ENCODE peak calls at places on chromosome 18, in four cellular contexts. C, Z, N and Y are unnamed samples.

GRCh38 chr18:31154186-31154585 is 8.5 kb downstream of the DSC1 start:
- DNase-seq in C (no peak), Z (no peak), N (no peak), Y (no peak)

GRCh38 chr18:80157708-80158343 is 48.8 kb downstream of the ADNP2 start:
- DNase-seq in C (peak), Z (peak), N (peak), Y (peak)

GRCh38 chr18:33146009-33146408 is 294.5 kb downstream of the CCDC178 start:
- DNase-seq in C (no peak), Z (no peak), N (no peak), Y (no peak)

GRCh38 chr18:63286926-63287325 is 32.6 kb downstream of the BCL2 start:
- DNase-seq in C (no peak), Z (no peak), N (no peak), Y (no peak)

GRCh38 chr18:25111382-25112070 is 240.4 kb downstream of the ZNF521 start:
- DNase-seq in C (no peak), Z (no peak), N (no peak), Y (no peak)

GRCh38 chr18:9101730-9102390 is 639 bp upstream of the NDUFV2 start:
- DNase-seq in C (no peak), Z (no peak), N (no peak), Y (no peak)

GRCh38 chr18:71012789-71013188 is 723.9 kb downstream of the SOCS6 start:
- DNase-seq in C (no peak), Z (no peak), N (no peak), Y (no peak)

GRCh38 chr18:40864846-40865245 is 1090.2 kb upstream of the PIK3C3 start:
- DNase-seq in C (no peak), Z (no peak), N (no peak), Y (no peak)

GRCh38 chr18:48590678-48591077 is 51.8 kb downstream of the CTIF start:
- DNase-seq in C (no peak), Z (no peak), N (no peak), Y (no peak)

GRCh38 chr18:44959013-44959412 is 278.3 kb downstream of the SETBP1 start:
- DNase-seq in C (no peak), Z (no peak), N (no peak), Y (no peak)

GRCh38 chr18:75558790-75559189 is 131.3 kb upstream of the SMIM21 start:
- DNase-seq in C (no peak), Z (no peak), N (no peak), Y (no peak)

GRCh38 chr18:65659912-65660311 is 90.9 kb upstream of the CDH7 start:
- DNase-seq in C (no peak), Z (no peak), N (no peak), Y (no peak)

GRCh38 chr18:50819027-50819726 is 639 bp downstream of the MRO start:
- DNase-seq in C (peak), Z (peak), N (peak), Y (peak)

GRCh38 chr18:5527603-5528002 is 16.2 kb downstream of the EPB41L3 start:
- DNase-seq in C (peak), Z (no peak), N (no peak), Y (no peak)
- H3K27ac ChIP-seq in C (no peak), Z (peak), N (no peak), Y (no peak)

GRCh38 chr18:629303-630150 is 27.9 kb upstream of the TYMS start:
- DNase-seq in C (no peak), Z (no peak), N (no peak), Y (no peak)
- TF ChIP-seq CTCF in C (no peak), Z (no peak), N (peak), Y (no peak)

GRCh38 chr18:12882416-12882815 is 1.6 kb downstream of the PTPN2 start:
- DNase-seq in C (no peak), Z (no peak), N (no peak), Y (no peak)

GRCh38 chr18:12883003-12883683 is 894 bp downstream of the PTPN2 start:
- DNase-seq in C (no peak), Z (no peak), N (no peak), Y (no peak)

GRCh38 chr18:12879840-12880531 is 4.1 kb downstream of the PTPN2 start:
- DNase-seq in C (no peak), Z (no peak), N (peak), Y (no peak)

GRCh38 chr18:12883684-12884520 is at the start of gene PTPN2:
- DNase-seq in C (peak), Z (peak), N (peak), Y (peak)

GRCh38 chr18:12880532-12880892 is 3.5 kb downstream of the PTPN2 start:
- DNase-seq in C (no peak), Z (no peak), N (no peak), Y (no peak)
- H3K27ac ChIP-seq in C (no peak), Z (peak), N (no peak), Y (no peak)

GRCh38 chr18:59730896-59731295 is 33.7 kb upstream of the CCBE1 start:
- DNase-seq in C (no peak), Z (no peak), N (no peak), Y (no peak)
- TF ChIP-seq CTCF in C (no peak), Z (no peak), N (no peak), Y (no peak)

DNA sequence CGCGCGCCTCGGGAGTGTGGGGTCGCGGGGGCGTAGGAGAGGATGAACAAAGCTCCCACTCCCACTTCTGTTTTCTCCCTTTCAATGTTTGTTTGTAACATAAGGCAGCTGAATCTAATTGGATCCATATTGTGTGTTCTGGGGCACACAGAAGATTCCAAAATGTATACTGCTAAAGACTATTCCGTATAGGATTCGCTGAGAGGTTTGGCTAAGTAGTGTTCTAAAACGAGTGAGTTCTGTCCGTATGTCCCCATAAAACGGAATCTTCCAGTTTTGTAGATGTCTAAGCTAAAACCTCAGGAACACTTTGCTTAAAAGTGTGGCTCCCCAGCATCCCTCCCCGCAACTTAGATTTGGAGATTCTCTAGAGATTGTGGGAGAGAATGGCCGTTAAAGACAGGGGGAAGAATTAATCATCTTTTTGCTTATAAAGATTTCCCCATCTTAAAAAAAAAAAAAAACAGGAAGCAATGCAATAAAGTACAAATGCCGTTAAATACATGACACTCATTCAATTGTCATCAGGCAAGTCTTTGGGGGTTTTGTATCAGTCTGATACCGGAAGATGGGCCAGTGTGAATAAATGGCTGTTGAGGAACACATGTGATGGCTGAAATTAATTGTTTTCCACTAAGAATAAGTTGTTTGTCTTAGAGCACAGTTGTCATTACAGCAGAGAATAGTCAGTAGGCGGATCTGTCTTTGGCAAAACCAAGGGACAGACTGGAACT is 1.5 kb downstream of the EMILIN2 start:
- DNase-seq in C (no peak), Z (no peak), N (no peak), Y (no peak)
- H3K27ac ChIP-seq in C (no peak), Z (peak), N (no peak), Y (no peak)